ENCODE peak calls at places on chromosomes 12 and 14, in nine cellular contexts. F, Z, O, M, Q, U, E, J and D are unnamed samples.

GRCh38 chr14:21091784-21092146 is 6.7 kb downstream of the ZNF219 start:
- DNase-seq in F (no peak), Z (no peak), O (no peak), M (no peak), Q (no peak), U (no peak), E (no peak), J (no peak), D (no peak)

GRCh38 chr14:95364481-95365209 is 44.9 kb upstream of the CLMN start:
- DNase-seq in F (no peak), Z (no peak), O (peak; percentile 83), M (no peak), Q (peak; percentile 10), U (no peak), E (no peak), J (no peak), D (no peak)

GRCh38 chr14:43438056-43438455 is 1069.0 kb downstream of the FSCB start:
- DNase-seq in F (no peak), Z (no peak), O (no peak), M (no peak), Q (no peak), U (no peak), E (no peak), J (no peak), D (peak; percentile 20)

GRCh38 chr12:122967151-122967550 is 888 bp upstream of the ABCB9 start:
- DNase-seq in F (no peak), Z (no peak), O (no peak), M (no peak), Q (no peak), U (no peak), E (no peak), J (no peak), D (no peak)

GRCh38 chr12:38279756-38280155 is 36.8 kb upstream of the ALG10B start:
- DNase-seq in F (no peak), Z (no peak), O (no peak), M (no peak), Q (no peak), U (no peak), E (no peak), J (no peak), D (peak; percentile 4)

GRCh38 chr12:10385181-10385613 is 4.6 kb downstream of the KLRK1 start:
- DNase-seq in F (no peak), Z (no peak), O (no peak), M (no peak), Q (no peak), U (no peak), E (no peak), J (no peak), D (no peak)

GRCh38 chr12:121990692-121991603 is 30.7 kb upstream of the BCL7A start:
- DNase-seq in F (no peak), Z (no peak), O (no peak), M (no peak), Q (no peak), U (no peak), E (no peak), J (no peak), D (no peak)

GRCh38 chr12:632102-632696 is 31.0 kb downstream of the NINJ2 start:
- DNase-seq in F (peak; percentile 42), Z (peak; percentile 91), O (no peak), M (no peak), Q (no peak), U (no peak), E (no peak), J (no peak), D (peak; percentile 42)

GRCh38 chr14:103910262-103910935 is 17.9 kb upstream of the TDRD9 start:
- DNase-seq in F (peak; percentile 94), Z (peak; percentile 75), O (no peak), M (no peak), Q (peak; percentile 31), U (peak; percentile 89), E (peak; percentile 81), J (peak; percentile 92), D (peak; percentile 62)

GRCh38 chr14:33505295-33505962 is 445.4 kb downstream of the EGLN3 start:
- DNase-seq in F (no peak), Z (no peak), O (no peak), M (no peak), Q (no peak), U (no peak), E (no peak), J (no peak), D (no peak)

GRCh38 chr12:107349008-107349747 is 255.8 kb upstream of the CRY1 start:
- DNase-seq in F (no peak), Z (peak; percentile 56), O (no peak), M (no peak), Q (no peak), U (peak; percentile 69), E (no peak), J (no peak), D (no peak)

GRCh38 chr14:72792051-72792788 is 101.7 kb downstream of the DPF3 start:
- DNase-seq in F (no peak), Z (no peak), O (no peak), M (peak; percentile 54), Q (no peak), U (no peak), E (peak; percentile 65), J (peak; percentile 90), D (no peak)

GRCh38 chr12:6323340-6323994 is 13.0 kb downstream of the PLEKHG6 start:
- DNase-seq in F (peak; percentile 42), Z (peak; percentile 98), O (no peak), M (no peak), Q (peak; percentile 63), U (no peak), E (peak; percentile 61), J (peak; percentile 84), D (peak; percentile 90)

GRCh38 chr14:92990456-92991430 is 67.8 kb downstream of the CHGA start:
- DNase-seq in F (no peak), Z (no peak), O (no peak), M (no peak), Q (no peak), U (no peak), E (no peak), J (no peak), D (no peak)

DNA sequence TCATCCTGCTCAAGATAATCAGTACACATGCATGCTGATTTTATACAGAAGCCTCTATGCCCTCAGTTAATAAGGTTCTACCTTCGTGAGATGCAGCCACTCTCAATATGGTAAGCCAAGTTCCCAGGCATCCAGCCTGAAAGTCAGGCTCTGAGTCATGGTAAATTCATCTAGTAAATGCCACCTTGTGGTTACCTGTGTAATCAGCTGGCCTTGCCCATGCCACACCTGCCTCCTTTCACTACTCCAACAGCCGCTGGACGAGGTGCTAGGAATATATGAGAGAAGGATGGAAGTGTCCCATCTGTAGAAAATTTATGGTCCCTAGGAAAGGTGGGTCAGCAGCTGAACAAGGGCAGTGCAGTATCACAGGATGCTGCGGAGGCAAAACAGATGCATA is 207.3 kb downstream of the SSPN start:
- DNase-seq in F (peak; percentile 65), Z (no peak), O (no peak), M (no peak), Q (no peak), U (peak; percentile 46), E (no peak), J (no peak), D (no peak)
- TF ChIP-seq CTCF in F (no peak), Z (no peak), O (no peak), M (no peak), Q (no peak), U (peak; percentile 45), E (no peak), J (no peak), D (no peak)

GRCh38 chr12:49130151-49131050 is 794 bp downstream of the TUBA1B start:
- DNase-seq in F (peak; percentile 95), Z (peak; percentile 95), O (peak; percentile 94), M (peak; percentile 96), Q (peak; percentile 82), U (peak; percentile 96), E (peak; percentile 93), J (peak; percentile 95), D (peak; percentile 96)
- TF ChIP-seq POLR2A in F (no peak), Z (peak; percentile 86), O (peak; percentile 65), M (no peak), Q (no peak), U (peak; percentile 87), E (peak; percentile 1), J (no peak), D (peak; percentile 19)

DNA sequence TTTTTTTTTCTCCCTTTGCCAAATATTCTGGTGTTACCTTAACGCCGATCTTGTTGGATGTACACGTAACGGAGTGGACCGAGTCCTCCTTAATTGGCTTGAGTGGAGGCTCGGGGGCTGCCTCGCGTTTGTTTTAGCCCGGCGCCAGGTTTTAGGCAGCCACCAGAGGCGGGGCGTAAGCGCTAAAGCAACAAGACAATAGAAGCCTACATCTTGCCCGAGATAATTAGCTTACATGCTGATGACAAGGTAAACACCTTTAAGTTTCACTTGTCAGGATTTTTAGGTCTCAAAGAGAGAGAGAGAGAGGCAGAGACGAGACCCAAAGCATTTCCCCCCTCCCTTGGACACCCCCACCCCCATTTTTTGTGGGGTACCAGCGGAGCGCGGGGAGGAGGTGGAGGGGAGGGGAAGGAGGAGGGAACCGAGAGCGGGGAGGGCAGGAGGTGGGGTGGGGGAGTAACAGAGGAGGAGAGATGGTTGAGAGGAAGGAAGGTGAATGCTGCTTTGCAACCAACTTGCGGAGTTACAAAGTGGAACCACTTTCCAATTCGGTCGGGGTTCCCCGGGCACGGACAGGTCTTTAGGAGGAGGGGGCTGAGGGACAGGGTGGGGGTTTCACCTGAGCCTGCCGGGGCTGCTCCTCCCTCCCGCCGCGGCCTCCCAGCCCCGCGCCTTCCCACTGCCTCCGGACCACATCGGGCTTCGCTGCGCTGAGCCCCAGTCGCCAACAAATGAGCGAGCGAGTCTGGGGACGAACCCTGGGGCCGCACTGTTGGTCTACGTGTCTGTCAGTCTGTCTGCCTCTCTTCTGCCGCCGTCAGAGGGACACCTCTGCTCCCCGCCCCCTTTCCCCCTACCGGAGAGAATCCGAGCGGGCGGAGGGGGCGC is at the start of gene NKX2-1:
- DNase-seq in F (no peak), Z (no peak), O (no peak), M (no peak), Q (no peak), U (no peak), E (no peak), J (no peak), D (peak; percentile 4)
- H3K4me3 ChIP-seq in F (peak within 1 kb of the TSS; percentile 30), Z (no peak within 1 kb of the TSS), O (peak within 1 kb of the TSS; percentile 30), M (peak within 1 kb of the TSS; percentile 44), Q (no peak within 1 kb of the TSS), U (no peak within 1 kb of the TSS), E (no peak within 1 kb of the TSS), J (no peak within 1 kb of the TSS), D (no peak within 1 kb of the TSS)

GRCh38 chr12:15699886-15700285 is 89.3 kb downstream of the EPS8 start:
- DNase-seq in F (no peak), Z (peak; percentile 15), O (no peak), M (no peak), Q (no peak), U (no peak), E (no peak), J (no peak), D (no peak)

GRCh38 chr12:15701721-15702156 is 87.4 kb downstream of the EPS8 start:
- DNase-seq in F (no peak), Z (peak; percentile 88), O (no peak), M (no peak), Q (no peak), U (no peak), E (no peak), J (no peak), D (peak; percentile 22)

GRCh38 chr12:15700595-15700994 is 88.6 kb downstream of the EPS8 start:
- DNase-seq in F (no peak), Z (peak; percentile 93), O (no peak), M (no peak), Q (no peak), U (no peak), E (no peak), J (no peak), D (peak; percentile 86)

GRCh38 chr12:15698377-15698867 is 90.8 kb downstream of the EPS8 start:
- DNase-seq in F (no peak), Z (peak; percentile 55), O (no peak), M (no peak), Q (no peak), U (no peak), E (no peak), J (no peak), D (peak; percentile 21)

GRCh38 chr12:15701212-15701611 is 88.0 kb downstream of the EPS8 start:
- DNase-seq in F (no peak), Z (peak; percentile 83), O (no peak), M (no peak), Q (no peak), U (no peak), E (no peak), J (no peak), D (peak; percentile 55)
- TF ChIP-seq CTCF in F (no peak), Z (no peak), O (no peak), M (no peak), Q (no peak), U (no peak), E (no peak), J (no peak), D (no peak)